ENCODE peak calls at places on chromosome 18, in four cellular contexts. M, J, I and D are unnamed samples.

GRCh38 chr18:50649821-50650220 is 89.9 kb downstream of the MAPK4 start:
- DNase-seq in M (no peak), J (no peak), I (no peak), D (no peak)

GRCh38 chr18:45046226-45046625 is 365.5 kb downstream of the SETBP1 start:
- DNase-seq in M (no peak), J (no peak), I (no peak), D (no peak)

GRCh38 chr18:31204169-31204568 is 41.5 kb upstream of the DSC1 start:
- DNase-seq in M (no peak), J (no peak), I (no peak), D (no peak)

GRCh38 chr18:74731097-74731496 is 133.4 kb downstream of the ZNF407 start:
- DNase-seq in M (peak), J (peak), I (no peak), D (peak)

GRCh38 chr18:59874166-59874565 is 25.6 kb upstream of the PMAIP1 start:
- DNase-seq in M (peak), J (no peak), I (no peak), D (peak)

GRCh38 chr18:48340502-48340901 is 68.7 kb downstream of the ZBTB7C start:
- DNase-seq in M (no peak), J (no peak), I (no peak), D (no peak)

GRCh38 chr18:75251466-75251865 is 40.9 kb downstream of the TSHZ1 start:
- DNase-seq in M (peak), J (no peak), I (no peak), D (no peak)

GRCh38 chr18:5510109-5510846 is 33.5 kb downstream of the EPB41L3 start:
- DNase-seq in M (peak), J (no peak), I (no peak), D (no peak)

GRCh38 chr18:13888317-13888716 is 27.0 kb downstream of the MC2R start:
- DNase-seq in M (no peak), J (no peak), I (no peak), D (no peak)

GRCh38 chr18:44725300-44726096 is 44.8 kb downstream of the SETBP1 start:
- DNase-seq in M (peak), J (no peak), I (no peak), D (peak)

GRCh38 chr18:47779381-47779780 is 151.1 kb downstream of the SMAD2 start:
- DNase-seq in M (no peak), J (peak), I (no peak), D (no peak)

GRCh38 chr18:75779910-75780309 is 352.4 kb upstream of the SMIM21 start:
- DNase-seq in M (no peak), J (no peak), I (no peak), D (no peak)

GRCh38 chr18:7084766-7085080 is 32.9 kb downstream of the LAMA1 start:
- DNase-seq in M (no peak), J (no peak), I (no peak), D (no peak)

GRCh38 chr18:79942786-79943607 is 8.5 kb downstream of the SLC66A2 start:
- DNase-seq in M (no peak), J (no peak), I (no peak), D (no peak)

GRCh38 chr18:66271927-66272326 is 332.0 kb downstream of the CDH19 start:
- DNase-seq in M (no peak), J (no peak), I (no peak), D (no peak)

GRCh38 chr18:30999186-30999585 is 43.4 kb downstream of the DSC3 start:
- DNase-seq in M (no peak), J (no peak), I (no peak), D (no peak)

GRCh38 chr18:51427012-51427411 is 229.5 kb upstream of the MEX3C start:
- DNase-seq in M (no peak), J (peak), I (no peak), D (no peak)

GRCh38 chr18:52190195-52190594 is 149.8 kb upstream of the DCC start:
- DNase-seq in M (no peak), J (no peak), I (no peak), D (no peak)

GRCh38 chr18:51848702-51849101 is 491.3 kb upstream of the DCC start:
- DNase-seq in M (no peak), J (no peak), I (no peak), D (no peak)

GRCh38 chr18:48756511-48757226 is 194.1 kb downstream of the SMAD7 start:
- DNase-seq in M (no peak), J (no peak), I (no peak), D (no peak)

GRCh38 chr18:45825258-45825744 is at the start of gene SIGLEC15:
- DNase-seq in M (no peak), J (no peak), I (no peak), D (no peak)

GRCh38 chr18:370753-371615 is 103.1 kb upstream of the THOC1 start:
- DNase-seq in M (peak), J (no peak), I (no peak), D (no peak)

GRCh38 chr18:74299746-74300145 is 8.0 kb upstream of the CYB5A start:
- DNase-seq in M (no peak), J (no peak), I (no peak), D (no peak)

GRCh38 chr18:48946329-48946835 is 4.4 kb downstream of the SMAD7 start:
- DNase-seq in M (peak), J (no peak), I (no peak), D (peak)

GRCh38 chr18:429030-429429 is 71.5 kb downstream of the COLEC12 start:
- DNase-seq in M (no peak), J (no peak), I (no peak), D (no peak)

GRCh38 chr18:52337286-52337685 is 2.7 kb upstream of the DCC start:
- DNase-seq in M (no peak), J (no peak), I (no peak), D (no peak)

GRCh38 chr18:58996131-58996632 is 131.5 kb downstream of the ZNF532 start:
- DNase-seq in M (peak), J (no peak), I (no peak), D (peak)

GRCh38 chr18:73136134-73136533 is 268.3 kb upstream of the NETO1 start:
- DNase-seq in M (no peak), J (no peak), I (no peak), D (peak)

GRCh38 chr18:33871363-33872025 is 293.5 kb downstream of the ASXL3 start:
- DNase-seq in M (no peak), J (no peak), I (no peak), D (no peak)

GRCh38 chr18:48607049-48607984 is 68.5 kb downstream of the CTIF start:
- DNase-seq in M (no peak), J (peak), I (no peak), D (peak)

GRCh38 chr18:12621737-12622306 is 36.1 kb downstream of the SPIRE1 start:
- DNase-seq in M (no peak), J (no peak), I (no peak), D (peak)

GRCh38 chr18:48182779-48183178 is 226.4 kb downstream of the ZBTB7C start:
- DNase-seq in M (no peak), J (no peak), I (no peak), D (no peak)

GRCh38 chr18:27005589-27005988 is 140.1 kb upstream of the AQP4 start:
- DNase-seq in M (no peak), J (no peak), I (no peak), D (no peak)

GRCh38 chr18:9716375-9716774 is 8.3 kb downstream of the RAB31 start:
- DNase-seq in M (no peak), J (no peak), I (no peak), D (peak)
- H3K4me2 ChIP-seq in M (no peak), J (no peak), I (no peak), D (no peak)

DNA sequence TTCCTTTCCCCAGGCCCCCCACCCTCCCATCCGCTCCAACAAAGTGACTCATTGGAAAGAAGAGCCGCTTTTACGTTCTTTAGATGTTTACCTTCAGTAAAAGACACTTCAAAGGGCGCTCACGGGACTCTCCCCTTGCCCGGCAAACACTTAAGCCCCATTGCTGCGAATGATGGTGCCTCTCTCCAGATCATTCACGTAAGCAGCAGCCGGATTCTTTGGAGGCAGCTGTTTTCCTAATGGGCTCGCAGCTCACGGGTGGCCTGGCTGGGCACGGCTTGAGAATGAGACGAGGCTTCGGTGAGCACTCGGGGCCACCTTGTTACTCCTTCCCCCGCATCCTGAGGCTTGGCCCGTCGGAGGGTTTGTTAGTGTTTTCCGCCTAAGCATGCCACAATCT is 165.3 kb upstream of the SALL3 start:
- DNase-seq in M (no peak), J (no peak), I (no peak), D (no peak)
- H2AFZ ChIP-seq in M (no peak), J (no peak), I (no peak), D (no peak)

DNA sequence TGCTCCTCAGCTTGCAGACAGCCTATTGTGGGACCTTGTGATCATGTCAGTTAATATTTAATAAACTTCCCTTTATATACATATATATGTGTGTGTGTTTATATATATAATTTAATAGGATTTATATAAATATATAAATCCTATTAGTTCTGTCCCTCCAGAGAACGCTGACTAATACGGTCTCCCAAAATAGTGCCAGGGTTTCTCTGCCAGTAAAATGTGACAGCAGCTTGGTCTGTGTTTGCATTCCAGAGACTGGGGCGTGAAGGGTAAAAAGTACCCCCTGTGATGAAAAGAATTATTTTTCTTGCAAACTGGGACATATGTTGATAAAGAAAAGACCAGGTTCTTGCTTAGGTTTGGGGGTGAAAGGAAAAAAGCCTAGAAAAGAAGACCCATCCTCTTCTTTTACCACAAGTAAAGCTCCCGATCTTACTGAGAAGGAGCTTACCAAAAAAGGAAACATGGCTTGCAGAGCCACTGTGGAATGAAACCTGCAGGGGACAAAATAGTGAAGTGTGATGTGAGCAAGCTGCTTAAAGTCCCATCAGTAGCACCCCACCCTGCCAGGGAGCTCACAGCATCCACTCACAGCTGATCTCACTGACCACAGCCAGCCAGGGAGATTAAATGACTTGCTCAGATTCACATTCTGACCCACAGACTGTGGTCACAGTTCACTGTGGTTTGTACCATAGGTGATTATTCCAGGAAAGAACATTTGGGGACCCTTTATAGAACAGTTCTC is 110.9 kb upstream of the RMP24 start:
- DNase-seq in M (no peak), J (no peak), I (no peak), D (no peak)
- H3K4me3 ChIP-seq in M (no peak), J (no peak), I (no peak), D (no peak)

GRCh38 chr18:41906528-41907256 is 48.3 kb upstream of the PIK3C3 start:
- DNase-seq in M (peak), J (no peak), I (peak), D (peak)

GRCh38 chr18:41905786-41906527 is 49.1 kb upstream of the PIK3C3 start:
- DNase-seq in M (no peak), J (no peak), I (no peak), D (no peak)
- H3K4me2 ChIP-seq in M (no peak), J (peak), I (no peak), D (peak)

DNA sequence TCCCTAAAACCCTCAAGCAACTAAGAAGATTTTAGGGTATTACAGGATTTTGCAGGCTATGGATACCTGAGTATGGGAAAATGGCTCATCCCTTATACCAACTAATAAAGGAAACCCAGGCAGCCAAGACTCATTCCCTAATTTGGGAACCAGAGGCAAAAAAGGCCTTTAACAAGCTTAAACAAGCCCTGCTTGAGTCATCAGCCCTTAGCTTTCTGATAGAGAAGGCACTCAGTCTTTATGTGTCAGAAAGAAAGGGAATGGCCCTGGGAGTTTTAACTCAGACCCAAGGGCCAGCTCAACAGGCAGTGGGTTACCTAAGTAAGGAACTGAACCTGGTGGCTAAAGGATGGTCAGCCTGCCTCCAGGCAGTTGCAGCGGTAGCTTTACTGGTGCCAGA is 96.9 kb upstream of the RMP24 start:
- DNase-seq in M (no peak), J (no peak), I (no peak), D (no peak)
- H2AFZ ChIP-seq in M (no peak), J (no peak), I (no peak), D (no peak)

DNA sequence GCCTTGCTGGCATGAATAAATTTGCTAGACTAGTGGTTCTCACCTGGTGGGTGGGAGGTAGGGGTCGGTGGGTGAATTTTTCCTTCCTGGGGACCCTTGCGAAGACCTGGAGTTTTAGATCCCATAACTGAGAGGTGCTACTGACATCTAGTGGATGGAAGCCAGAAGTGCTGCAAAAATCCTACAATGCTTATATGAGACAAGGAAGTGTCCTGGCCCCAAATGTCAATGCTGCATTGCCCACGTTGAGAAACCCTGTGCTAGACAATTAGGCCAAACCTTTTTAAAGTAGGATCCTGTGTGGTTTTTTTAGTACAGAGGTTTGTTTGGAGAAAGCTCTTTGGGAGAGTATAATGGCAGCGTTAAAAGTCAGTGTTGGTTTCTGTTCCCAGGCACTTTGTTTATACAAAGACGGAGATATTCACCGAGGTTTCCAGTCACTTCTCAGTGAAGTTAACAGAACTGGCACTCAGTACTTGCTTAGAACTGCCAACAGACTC is 9.6 kb downstream of the SERPINB8 start:
- DNase-seq in M (peak), J (no peak), I (peak), D (peak)
- H3K4me3 ChIP-seq in M (no peak), J (no peak), I (no peak), D (peak)

DNA sequence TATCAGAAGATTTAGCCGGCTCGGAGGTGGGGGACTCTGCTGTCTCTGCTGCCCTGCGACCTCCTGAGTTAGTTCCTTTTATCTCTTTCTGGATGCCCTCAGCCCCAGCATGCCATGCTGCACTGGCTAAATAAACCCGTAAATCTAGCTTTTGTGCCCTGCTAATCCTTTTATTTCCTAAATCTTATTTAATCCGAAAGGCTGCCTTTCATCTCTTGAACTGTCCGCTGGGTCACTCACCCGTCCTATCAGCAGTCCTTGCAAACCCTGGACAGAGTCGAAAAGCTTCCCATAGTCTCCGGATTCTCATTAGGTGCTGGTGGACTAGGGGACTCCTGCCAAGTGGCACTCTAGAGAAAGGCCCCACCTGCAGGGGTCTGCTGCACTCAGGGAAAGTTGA is 122.0 kb upstream of the APCDD1 start:
- DNase-seq in M (no peak), J (no peak), I (peak), D (no peak)
- H3K4me2 ChIP-seq in M (no peak), J (no peak), I (no peak), D (no peak)

GRCh38 chr18:22988208-22988607 is 55.1 kb downstream of the RBBP8 start:
- DNase-seq in M (no peak), J (no peak), I (no peak), D (no peak)
- H2AFZ ChIP-seq in M (no peak), J (no peak), I (no peak), D (no peak)

GRCh38 chr18:23442958-23443357 is 10.1 kb upstream of the RIOK3 start:
- DNase-seq in M (no peak), J (no peak), I (no peak), D (no peak)

GRCh38 chr18:23437357-23438045 is 15.6 kb upstream of the RIOK3 start:
- DNase-seq in M (peak), J (peak), I (peak), D (peak)

GRCh38 chr18:23433360-23433759 is 19.7 kb upstream of the RIOK3 start:
- DNase-seq in M (no peak), J (no peak), I (no peak), D (no peak)

GRCh38 chr18:23438608-23439366 is 14.3 kb upstream of the RIOK3 start:
- DNase-seq in M (no peak), J (no peak), I (no peak), D (no peak)

GRCh38 chr18:23438046-23438377 is 15.1 kb upstream of the RIOK3 start:
- DNase-seq in M (no peak), J (no peak), I (no peak), D (no peak)
- H3K4me3 ChIP-seq in M (peak), J (peak), I (peak), D (peak)